ENCODE peak calls at places on chromosomes 2 and 18, in ten cellular contexts. One of them, this sample, is unnamed.

GRCh38 chr2:234564719-234565118 is 67.8 kb upstream of the ARL4C start:
- DNase-seq in CD8-positive, alpha-beta T cell: no peak
- DNase-seq in bronchial epithelial cell: peak
- DNase-seq in neural progenitor cell: no peak
- DNase-seq in BJ: peak
- DNase-seq in lower leg skin: no peak
- DNase-seq in ascending aorta: no peak
- DNase-seq in cardiac muscle cell: peak
- DNase-seq in AG10803: peak
- DNase-seq in astrocyte of the spinal cord: peak
- DNase-seq in this sample: no peak

GRCh38 chr2:138032334-138032733 is 68.1 kb downstream of the HNMT start:
- DNase-seq in CD8-positive, alpha-beta T cell: no peak
- DNase-seq in bronchial epithelial cell: no peak
- DNase-seq in neural progenitor cell: no peak
- DNase-seq in BJ: no peak
- DNase-seq in lower leg skin: no peak
- DNase-seq in ascending aorta: no peak
- DNase-seq in cardiac muscle cell: no peak
- DNase-seq in AG10803: no peak
- DNase-seq in astrocyte of the spinal cord: no peak
- DNase-seq in this sample: no peak

GRCh38 chr2:132884292-132884691 is 214.3 kb upstream of the LYPD1 start:
- DNase-seq in CD8-positive, alpha-beta T cell: no peak
- DNase-seq in bronchial epithelial cell: no peak
- DNase-seq in neural progenitor cell: no peak
- DNase-seq in BJ: no peak
- DNase-seq in lower leg skin: no peak
- DNase-seq in ascending aorta: no peak
- DNase-seq in cardiac muscle cell: no peak
- DNase-seq in AG10803: no peak
- DNase-seq in astrocyte of the spinal cord: no peak
- DNase-seq in this sample: no peak

GRCh38 chr2:28370355-28370754 is 22.3 kb upstream of the FOSL2 start:
- DNase-seq in CD8-positive, alpha-beta T cell: no peak
- DNase-seq in bronchial epithelial cell: peak
- DNase-seq in neural progenitor cell: no peak
- DNase-seq in BJ: no peak
- DNase-seq in lower leg skin: no peak
- DNase-seq in ascending aorta: no peak
- DNase-seq in cardiac muscle cell: no peak
- DNase-seq in AG10803: no peak
- DNase-seq in astrocyte of the spinal cord: no peak
- DNase-seq in this sample: no peak

GRCh38 chr2:241659150-241659739 is 21.8 kb downstream of the ATG4B start:
- DNase-seq in CD8-positive, alpha-beta T cell: peak
- DNase-seq in bronchial epithelial cell: peak
- DNase-seq in neural progenitor cell: peak
- DNase-seq in BJ: no peak
- DNase-seq in lower leg skin: peak
- DNase-seq in ascending aorta: no peak
- DNase-seq in cardiac muscle cell: peak
- DNase-seq in AG10803: peak
- DNase-seq in astrocyte of the spinal cord: peak
- DNase-seq in this sample: peak

GRCh38 chr18:32661486-32662299 is 111.1 kb downstream of the KLHL14 start:
- DNase-seq in CD8-positive, alpha-beta T cell: no peak
- DNase-seq in bronchial epithelial cell: peak
- DNase-seq in neural progenitor cell: no peak
- DNase-seq in BJ: no peak
- DNase-seq in lower leg skin: no peak
- DNase-seq in ascending aorta: no peak
- DNase-seq in cardiac muscle cell: no peak
- DNase-seq in AG10803: no peak
- DNase-seq in astrocyte of the spinal cord: peak
- DNase-seq in this sample: no peak

GRCh38 chr18:46481048-46481846 is 175.8 kb downstream of the LOXHD1 start:
- DNase-seq in CD8-positive, alpha-beta T cell: peak
- DNase-seq in bronchial epithelial cell: peak
- DNase-seq in neural progenitor cell: peak
- DNase-seq in BJ: no peak
- DNase-seq in lower leg skin: peak
- DNase-seq in ascending aorta: no peak
- DNase-seq in cardiac muscle cell: peak
- DNase-seq in AG10803: peak
- DNase-seq in astrocyte of the spinal cord: peak
- DNase-seq in this sample: peak

GRCh38 chr2:159133795-159134194 is 152.7 kb downstream of the WDSUB1 start:
- DNase-seq in CD8-positive, alpha-beta T cell: no peak
- DNase-seq in bronchial epithelial cell: no peak
- DNase-seq in neural progenitor cell: no peak
- DNase-seq in BJ: no peak
- DNase-seq in lower leg skin: no peak
- DNase-seq in ascending aorta: no peak
- DNase-seq in cardiac muscle cell: peak
- DNase-seq in AG10803: peak
- DNase-seq in astrocyte of the spinal cord: peak
- DNase-seq in this sample: no peak

DNA sequence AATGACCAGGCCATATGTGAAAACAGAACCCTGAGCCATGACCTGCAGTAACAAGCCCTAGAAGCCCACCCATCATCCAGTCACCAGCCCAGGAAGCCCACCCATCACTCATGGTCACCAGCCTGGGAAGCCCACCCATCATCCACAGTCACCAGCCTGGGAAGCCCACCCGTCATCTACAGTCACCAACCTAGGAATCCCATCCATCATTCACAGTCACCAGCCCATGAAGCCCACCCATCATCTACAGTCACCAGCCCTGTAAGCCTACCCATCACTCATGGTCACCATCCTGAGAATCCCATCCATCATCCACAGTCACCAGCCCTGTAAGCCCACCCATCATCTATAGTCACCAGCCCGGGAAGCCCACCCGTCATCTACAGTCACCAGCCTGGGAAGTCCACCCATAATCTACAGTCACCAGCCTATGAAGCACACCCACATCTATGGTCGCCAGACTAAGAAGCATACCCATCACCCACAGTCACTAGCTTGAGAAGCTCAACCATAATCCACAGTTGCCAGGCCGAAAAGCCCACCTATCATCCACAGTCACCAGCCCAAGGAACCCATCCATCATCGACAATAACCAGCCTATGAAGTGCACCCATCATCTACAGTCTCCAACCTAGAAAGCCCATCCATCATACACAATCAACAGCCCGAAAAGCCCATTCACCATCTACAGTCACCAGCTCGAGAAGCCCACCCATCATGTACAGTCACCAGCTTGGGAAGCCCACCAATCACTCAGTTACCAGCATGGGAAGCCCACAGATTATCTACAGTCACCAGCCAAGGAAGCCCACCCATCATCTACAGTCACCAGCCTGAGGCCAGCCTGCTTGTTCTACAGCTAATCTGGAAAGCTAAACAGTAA is 91.9 kb downstream of the TWIST2 start:
- DNase-seq in CD8-positive, alpha-beta T cell: no peak
- DNase-seq in bronchial epithelial cell: no peak
- DNase-seq in neural progenitor cell: no peak
- DNase-seq in BJ: no peak
- DNase-seq in lower leg skin: no peak
- DNase-seq in ascending aorta: no peak
- DNase-seq in cardiac muscle cell: no peak
- DNase-seq in AG10803: no peak
- DNase-seq in astrocyte of the spinal cord: no peak
- DNase-seq in this sample: peak
- H3K4me3 ChIP-seq in CD8-positive, alpha-beta T cell: no peak
- H3K4me3 ChIP-seq in bronchial epithelial cell: no peak
- H3K4me3 ChIP-seq in neural progenitor cell: no peak
- H3K4me3 ChIP-seq in BJ: no peak
- H3K4me3 ChIP-seq in lower leg skin: no peak
- H3K4me3 ChIP-seq in ascending aorta: no peak
- H3K4me3 ChIP-seq in cardiac muscle cell: no peak
- H3K4me3 ChIP-seq in AG10803: no peak
- H3K4me3 ChIP-seq in astrocyte of the spinal cord: no peak
- H3K4me3 ChIP-seq in this sample: no peak

GRCh38 chr2:216012830-216013079 is 596 bp downstream of the MREG start:
- DNase-seq in CD8-positive, alpha-beta T cell: no peak
- DNase-seq in bronchial epithelial cell: no peak
- DNase-seq in neural progenitor cell: no peak
- DNase-seq in BJ: no peak
- DNase-seq in lower leg skin: no peak
- DNase-seq in ascending aorta: no peak
- DNase-seq in cardiac muscle cell: no peak
- DNase-seq in AG10803: no peak
- DNase-seq in astrocyte of the spinal cord: no peak
- DNase-seq in this sample: no peak

GRCh38 chr2:216013080-216013909 is at the start of gene MREG:
- DNase-seq in CD8-positive, alpha-beta T cell: peak
- DNase-seq in bronchial epithelial cell: peak
- DNase-seq in neural progenitor cell: peak
- DNase-seq in BJ: no peak
- DNase-seq in lower leg skin: peak
- DNase-seq in ascending aorta: no peak
- DNase-seq in cardiac muscle cell: peak
- DNase-seq in AG10803: peak
- DNase-seq in astrocyte of the spinal cord: peak
- DNase-seq in this sample: peak

GRCh38 chr2:216014006-216014405 is 655 bp upstream of the MREG start:
- DNase-seq in CD8-positive, alpha-beta T cell: no peak
- DNase-seq in bronchial epithelial cell: no peak
- DNase-seq in neural progenitor cell: no peak
- DNase-seq in BJ: no peak
- DNase-seq in lower leg skin: no peak
- DNase-seq in ascending aorta: no peak
- DNase-seq in cardiac muscle cell: no peak
- DNase-seq in AG10803: no peak
- DNase-seq in astrocyte of the spinal cord: no peak
- DNase-seq in this sample: no peak

GRCh38 chr2:216012133-216012829 is 1.1 kb downstream of the MREG start:
- DNase-seq in CD8-positive, alpha-beta T cell: no peak
- DNase-seq in bronchial epithelial cell: peak
- DNase-seq in neural progenitor cell: no peak
- DNase-seq in BJ: no peak
- DNase-seq in lower leg skin: no peak
- DNase-seq in ascending aorta: no peak
- DNase-seq in cardiac muscle cell: no peak
- DNase-seq in AG10803: peak
- DNase-seq in astrocyte of the spinal cord: no peak
- DNase-seq in this sample: peak

DNA sequence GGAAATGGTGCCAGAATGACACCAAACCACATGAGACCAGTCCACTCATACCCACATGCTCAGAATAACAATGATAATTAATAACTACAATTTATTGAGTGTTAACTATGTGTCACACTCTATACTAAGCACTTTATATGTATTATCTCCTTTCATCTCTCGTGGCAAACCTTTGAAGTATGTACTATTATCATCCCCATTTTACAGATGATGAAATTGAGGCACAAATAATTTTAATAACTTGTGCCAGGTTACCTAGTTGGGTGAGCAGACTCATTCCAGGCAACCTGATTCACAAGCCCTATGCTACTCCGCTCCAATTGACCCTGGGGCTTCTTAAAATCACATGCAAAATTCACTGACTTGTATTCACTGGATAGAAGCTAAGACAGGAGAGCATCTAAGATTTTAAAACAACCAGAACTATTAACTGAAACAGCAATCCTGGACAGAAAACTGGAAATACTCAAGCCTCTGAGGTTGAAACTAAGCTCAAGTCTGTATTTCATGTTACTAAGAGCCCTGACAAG is 2.0 kb downstream of the MREG start:
- DNase-seq in CD8-positive, alpha-beta T cell: no peak
- DNase-seq in bronchial epithelial cell: no peak
- DNase-seq in neural progenitor cell: no peak
- DNase-seq in BJ: no peak
- DNase-seq in lower leg skin: no peak
- DNase-seq in ascending aorta: no peak
- DNase-seq in cardiac muscle cell: no peak
- DNase-seq in AG10803: no peak
- DNase-seq in astrocyte of the spinal cord: no peak
- DNase-seq in this sample: no peak
- H3K4me3 ChIP-seq in CD8-positive, alpha-beta T cell: no peak
- H3K4me3 ChIP-seq in bronchial epithelial cell: no peak
- H3K4me3 ChIP-seq in neural progenitor cell: no peak
- H3K4me3 ChIP-seq in BJ: no peak
- H3K4me3 ChIP-seq in lower leg skin: no peak
- H3K4me3 ChIP-seq in ascending aorta: no peak
- H3K4me3 ChIP-seq in cardiac muscle cell: no peak
- H3K4me3 ChIP-seq in AG10803: no peak
- H3K4me3 ChIP-seq in astrocyte of the spinal cord: no peak
- H3K4me3 ChIP-seq in this sample: no peak

GRCh38 chr2:233519787-233520611 is 46.6 kb downstream of the USP40 start:
- DNase-seq in CD8-positive, alpha-beta T cell: no peak
- DNase-seq in bronchial epithelial cell: no peak
- DNase-seq in neural progenitor cell: no peak
- DNase-seq in BJ: no peak
- DNase-seq in lower leg skin: no peak
- DNase-seq in ascending aorta: no peak
- DNase-seq in cardiac muscle cell: no peak
- DNase-seq in AG10803: no peak
- DNase-seq in astrocyte of the spinal cord: no peak
- DNase-seq in this sample: no peak
- H3K4me3 ChIP-seq in CD8-positive, alpha-beta T cell: no peak
- H3K4me3 ChIP-seq in bronchial epithelial cell: no peak
- H3K4me3 ChIP-seq in neural progenitor cell: no peak
- H3K4me3 ChIP-seq in BJ: no peak
- H3K4me3 ChIP-seq in lower leg skin: no peak
- H3K4me3 ChIP-seq in ascending aorta: no peak
- H3K4me3 ChIP-seq in cardiac muscle cell: no peak
- H3K4me3 ChIP-seq in AG10803: no peak
- H3K4me3 ChIP-seq in astrocyte of the spinal cord: no peak
- H3K4me3 ChIP-seq in this sample: no peak

GRCh38 chr2:203948733-203949132 is 12.2 kb downstream of the ICOS start:
- DNase-seq in CD8-positive, alpha-beta T cell: no peak
- DNase-seq in bronchial epithelial cell: no peak
- DNase-seq in neural progenitor cell: no peak
- DNase-seq in BJ: no peak
- DNase-seq in lower leg skin: no peak
- DNase-seq in ascending aorta: no peak
- DNase-seq in cardiac muscle cell: no peak
- DNase-seq in AG10803: no peak
- DNase-seq in astrocyte of the spinal cord: no peak
- DNase-seq in this sample: no peak

GRCh38 chr2:203949228-203949627 is 12.7 kb downstream of the ICOS start:
- DNase-seq in CD8-positive, alpha-beta T cell: no peak
- DNase-seq in bronchial epithelial cell: peak
- DNase-seq in neural progenitor cell: no peak
- DNase-seq in BJ: no peak
- DNase-seq in lower leg skin: no peak
- DNase-seq in ascending aorta: no peak
- DNase-seq in cardiac muscle cell: peak
- DNase-seq in AG10803: no peak
- DNase-seq in astrocyte of the spinal cord: peak
- DNase-seq in this sample: no peak

DNA sequence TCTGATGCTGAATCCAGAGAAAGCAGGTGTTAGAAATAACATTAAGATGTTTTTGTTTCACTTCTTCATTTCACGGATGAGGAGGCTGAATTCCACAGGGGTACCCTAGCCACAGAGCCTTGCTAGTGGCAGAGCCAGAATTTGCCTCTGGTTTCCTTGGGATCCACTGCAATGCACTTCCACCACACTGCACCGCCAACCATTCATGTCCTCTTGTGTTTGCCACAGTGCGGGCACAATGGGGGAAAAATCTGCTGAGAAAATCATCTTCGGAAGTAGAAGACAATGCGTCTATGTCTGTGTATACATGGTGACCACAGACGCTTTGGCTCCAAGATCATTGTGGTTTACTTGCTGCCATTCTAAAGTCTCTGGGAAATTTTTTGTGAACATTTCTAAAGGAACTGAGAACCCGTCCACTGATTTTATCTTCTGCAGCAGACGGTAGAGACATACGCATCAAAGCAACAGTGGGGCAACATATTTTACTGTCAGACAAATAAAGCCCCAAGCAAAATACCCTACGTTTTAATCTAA is 14.9 kb downstream of the ICOS start:
- DNase-seq in CD8-positive, alpha-beta T cell: peak
- DNase-seq in bronchial epithelial cell: no peak
- DNase-seq in neural progenitor cell: no peak
- DNase-seq in BJ: no peak
- DNase-seq in lower leg skin: no peak
- DNase-seq in ascending aorta: no peak
- DNase-seq in cardiac muscle cell: no peak
- DNase-seq in AG10803: no peak
- DNase-seq in astrocyte of the spinal cord: no peak
- DNase-seq in this sample: no peak
- H3K4me3 ChIP-seq in CD8-positive, alpha-beta T cell: peak
- H3K4me3 ChIP-seq in bronchial epithelial cell: no peak
- H3K4me3 ChIP-seq in neural progenitor cell: no peak
- H3K4me3 ChIP-seq in BJ: no peak
- H3K4me3 ChIP-seq in lower leg skin: no peak
- H3K4me3 ChIP-seq in ascending aorta: no peak
- H3K4me3 ChIP-seq in cardiac muscle cell: no peak
- H3K4me3 ChIP-seq in AG10803: no peak
- H3K4me3 ChIP-seq in astrocyte of the spinal cord: no peak
- H3K4me3 ChIP-seq in this sample: no peak

This sample was measured in lung.